ENCODE peak calls at places on chromosomes 5 and 9, in nine cellular contexts. D, L, H, X, A, Z, I, W and Y are unnamed samples.

GRCh38 chr5:154179846-154180710 is 10.5 kb upstream of the GALNT10 start:
- DNase-seq in D (peak; percentile 26), L (peak; percentile 84), H (peak; percentile 66), X (no peak), A (no peak), Z (no peak), I (no peak), W (no peak), Y (no peak)

GRCh38 chr9:89525673-89526374 is 27.9 kb upstream of the SEMA4D start:
- DNase-seq in D (no peak), L (peak; percentile 71), H (no peak), X (no peak), A (peak; percentile 15), Z (no peak), I (no peak), W (no peak), Y (no peak)

GRCh38 chr5:81679885-81680284 is 71.0 kb downstream of the SSBP2 start:
- DNase-seq in D (no peak), L (no peak), H (no peak), X (no peak), A (no peak), Z (no peak), I (no peak), W (no peak), Y (no peak)

GRCh38 chr5:111680737-111681413 is 76.1 kb downstream of the NREP start:
- DNase-seq in D (no peak), L (peak; percentile 11), H (peak; percentile 79), X (peak; percentile 14), A (no peak), Z (peak; percentile 76), I (no peak), W (no peak), Y (no peak)

GRCh38 chr5:135670588-135670987 is 91.8 kb upstream of the CXCL14 start:
- DNase-seq in D (no peak), L (no peak), H (no peak), X (no peak), A (no peak), Z (no peak), I (no peak), W (no peak), Y (no peak)

GRCh38 chr5:54795284-54795683 is 190.1 kb downstream of the ESM1 start:
- DNase-seq in D (no peak), L (no peak), H (no peak), X (no peak), A (no peak), Z (no peak), I (no peak), W (no peak), Y (no peak)

GRCh38 chr9:133122935-133123611 is 2.0 kb upstream of the RALGDS start:
- DNase-seq in D (no peak), L (no peak), H (peak; percentile 81), X (peak; percentile 53), A (no peak), Z (no peak), I (no peak), W (no peak), Y (no peak)

GRCh38 chr5:169742773-169743296 is 105.8 kb downstream of the DOCK2 start:
- DNase-seq in D (no peak), L (no peak), H (peak; percentile 84), X (no peak), A (no peak), Z (no peak), I (no peak), W (no peak), Y (no peak)

GRCh38 chr5:16975950-16976624 is 40.0 kb upstream of the MYO10 start:
- DNase-seq in D (no peak), L (peak; percentile 55), H (peak; percentile 33), X (no peak), A (no peak), Z (no peak), I (no peak), W (no peak), Y (no peak)

GRCh38 chr5:135034963-135035677 is 1.1 kb upstream of the PITX1 start:
- DNase-seq in D (no peak), L (no peak), H (no peak), X (no peak), A (no peak), Z (no peak), I (no peak), W (no peak), Y (no peak)

GRCh38 chr9:20962487-20962886 is 69.0 kb downstream of the HACD4 start:
- DNase-seq in D (no peak), L (no peak), H (no peak), X (no peak), A (no peak), Z (no peak), I (no peak), W (no peak), Y (no peak)

GRCh38 chr5:2861605-2862004 is 110.1 kb upstream of the IRX2 start:
- DNase-seq in D (no peak), L (no peak), H (no peak), X (no peak), A (no peak), Z (no peak), I (no peak), W (no peak), Y (no peak)

GRCh38 chr9:107989544-107989943 is 500.0 kb upstream of the KLF4 start:
- DNase-seq in D (no peak), L (no peak), H (no peak), X (no peak), A (no peak), Z (peak; percentile 55), I (no peak), W (no peak), Y (no peak)

GRCh38 chr5:82295959-82296557 is 17.9 kb upstream of the RPS23 start:
- DNase-seq in D (no peak), L (no peak), H (no peak), X (no peak), A (no peak), Z (no peak), I (no peak), W (no peak), Y (no peak)

GRCh38 chr5:146825033-146825432 is 53.5 kb downstream of the PPP2R2B start:
- DNase-seq in D (no peak), L (peak; percentile 41), H (peak; percentile 66), X (peak; percentile 11), A (no peak), Z (no peak), I (peak; percentile 67), W (no peak), Y (no peak)

GRCh38 chr5:109998717-109999116 is 309.0 kb downstream of the MAN2A1 start:
- DNase-seq in D (no peak), L (no peak), H (no peak), X (no peak), A (no peak), Z (no peak), I (no peak), W (no peak), Y (no peak)

GRCh38 chr5:149731332-149731616 is 1.2 kb downstream of the PPARGC1B start:
- DNase-seq in D (no peak), L (peak; percentile 60), H (no peak), X (no peak), A (no peak), Z (no peak), I (peak; percentile 84), W (no peak), Y (no peak)

GRCh38 chr9:104849023-104849422 is 78.9 kb downstream of the ABCA1 start:
- DNase-seq in D (no peak), L (no peak), H (no peak), X (no peak), A (no peak), Z (no peak), I (no peak), W (no peak), Y (no peak)

GRCh38 chr9:78150983-78151356 is 84.9 kb upstream of the CEP78 start:
- DNase-seq in D (no peak), L (no peak), H (no peak), X (no peak), A (no peak), Z (no peak), I (no peak), W (no peak), Y (no peak)

GRCh38 chr5:68478306-68479091 is 262.9 kb downstream of the PIK3R1 start:
- DNase-seq in D (no peak), L (no peak), H (no peak), X (no peak), A (no peak), Z (no peak), I (no peak), W (no peak), Y (no peak)

GRCh38 chr9:29129763-29130162 is 1556.5 kb upstream of the C9orf72 start:
- DNase-seq in D (no peak), L (no peak), H (no peak), X (no peak), A (no peak), Z (no peak), I (no peak), W (no peak), Y (no peak)

GRCh38 chr9:3585616-3586015 is 59.8 kb upstream of the RFX3 start:
- DNase-seq in D (no peak), L (peak; percentile 50), H (no peak), X (no peak), A (no peak), Z (no peak), I (no peak), W (no peak), Y (no peak)

GRCh38 chr5:116578676-116579075 is 4.1 kb upstream of the SEMA6A start:
- DNase-seq in D (no peak), L (no peak), H (no peak), X (no peak), A (no peak), Z (no peak), I (no peak), W (no peak), Y (no peak)

GRCh38 chr5:34695275-34696032 is 39.3 kb downstream of the RAI14 start:
- DNase-seq in D (no peak), L (peak; percentile 23), H (no peak), X (no peak), A (no peak), Z (no peak), I (no peak), W (no peak), Y (no peak)

GRCh38 chr9:81874228-81874627 is 54.0 kb upstream of the SPATA31D4 start:
- DNase-seq in D (no peak), L (no peak), H (no peak), X (no peak), A (no peak), Z (no peak), I (no peak), W (no peak), Y (no peak)

GRCh38 chr5:125484272-125485002 is 738.0 kb upstream of the ZNF608 start:
- DNase-seq in D (peak; percentile 75), L (no peak), H (peak; percentile 96), X (peak; percentile 52), A (no peak), Z (no peak), I (no peak), W (no peak), Y (peak; percentile 80)

GRCh38 chr5:52947208-52947607 is 41.9 kb upstream of the ITGA2 start:
- DNase-seq in D (no peak), L (no peak), H (no peak), X (no peak), A (no peak), Z (no peak), I (no peak), W (no peak), Y (no peak)

GRCh38 chr9:88803551-88804288 is 187.5 kb upstream of the S1PR3 start:
- DNase-seq in D (no peak), L (no peak), H (no peak), X (no peak), A (no peak), Z (no peak), I (peak; percentile 4), W (no peak), Y (peak; percentile 65)

GRCh38 chr5:82259172-82259800 is 18.9 kb downstream of the RPS23 start:
- DNase-seq in D (no peak), L (peak; percentile 80), H (no peak), X (no peak), A (no peak), Z (no peak), I (no peak), W (no peak), Y (no peak)

GRCh38 chr9:81855538-81855937 is 72.7 kb upstream of the SPATA31D4 start:
- DNase-seq in D (no peak), L (no peak), H (peak; percentile 37), X (no peak), A (no peak), Z (no peak), I (no peak), W (no peak), Y (no peak)

GRCh38 chr9:33161589-33162132 is 5.5 kb downstream of the B4GALT1 start:
- DNase-seq in D (no peak), L (no peak), H (no peak), X (no peak), A (no peak), Z (no peak), I (no peak), W (no peak), Y (peak; percentile 46)